ENCODE peak calls at places on chromosomes 13 and 19, in eight cellular contexts. J is HCT116; L is PC-3; P is left lung; O is WTC11; S is omental fat pad; E is CD4-positive, alpha-beta T cell; K is pancreas. D is an unnamed sample.

GRCh38 chr19:29119582-29119981 is 93.4 kb downstream of the UQCRFS1 start:
- ATAC-seq in J (no peak), L (no peak), P (no peak), O (peak; percentile 68), S (no peak), E (no peak), K (no peak), D (no peak)

GRCh38 chr13:28586585-28587540 is 72.1 kb upstream of the POMP start:
- ATAC-seq in J (no peak), L (no peak), P (no peak), O (peak; percentile 55), S (no peak), E (no peak), K (no peak), D (no peak)

GRCh38 chr13:62643007-62643483 is 1227.4 kb upstream of the PCDH20 start:
- ATAC-seq in J (peak; percentile 93), L (peak; percentile 95), P (no peak), O (no peak), S (no peak), E (no peak), K (no peak), D (no peak)

GRCh38 chr19:2394669-2395292 is 32.6 kb downstream of the TIMM13 start:
- ATAC-seq in J (no peak), L (no peak), P (no peak), O (no peak), S (no peak), E (peak; percentile 21), K (no peak), D (no peak)

GRCh38 chr13:40452741-40453665 is 213.4 kb downstream of the FOXO1 start:
- ATAC-seq in J (peak; percentile 53), L (peak; percentile 89), P (no peak), O (no peak), S (no peak), E (no peak), K (peak; percentile 69), D (no peak)

GRCh38 chr13:95185851-95186250 is 115.4 kb downstream of the ABCC4 start:
- ATAC-seq in J (no peak), L (no peak), P (no peak), O (no peak), S (no peak), E (peak; percentile 96), K (no peak), D (no peak)

GRCh38 chr19:19507354-19507753 is 8.0 kb downstream of the TSSK6 start:
- ATAC-seq in J (no peak), L (no peak), P (no peak), O (no peak), S (no peak), E (no peak), K (no peak), D (no peak)

GRCh38 chr13:30835442-30835841 is 70.6 kb upstream of the MEDAG start:
- ATAC-seq in J (no peak), L (no peak), P (no peak), O (no peak), S (no peak), E (no peak), K (no peak), D (no peak)

GRCh38 chr19:5115351-5115750 is 146.4 kb downstream of the KDM4B start:
- ATAC-seq in J (no peak), L (no peak), P (no peak), O (no peak), S (no peak), E (no peak), K (no peak), D (no peak)

GRCh38 chr19:18417250-18418033 is 1.8 kb upstream of the SSBP4 start:
- ATAC-seq in J (peak; percentile 49), L (peak; percentile 39), P (peak; percentile 58), O (peak; percentile 46), S (peak; percentile 12), E (no peak), K (peak; percentile 40), D (peak; percentile 30)

GRCh38 chr13:109788372-109789195 is 2.2 kb upstream of the IRS2 start:
- ATAC-seq in J (no peak), L (no peak), P (no peak), O (no peak), S (no peak), E (no peak), K (no peak), D (no peak)

GRCh38 chr19:18333680-18334079 is 6.7 kb upstream of the PGPEP1 start:
- ATAC-seq in J (no peak), L (no peak), P (no peak), O (no peak), S (no peak), E (no peak), K (no peak), D (no peak)

GRCh38 chr19:1394252-1395193 is 6.8 kb downstream of the GAMT start:
- ATAC-seq in J (peak; percentile 12), L (peak; percentile 45), P (no peak), O (peak; percentile 23), S (no peak), E (no peak), K (peak; percentile 85), D (peak; percentile 11)

GRCh38 chr19:1449467-1450442 is at the start of gene APC2:
- ATAC-seq in J (peak; percentile 28), L (no peak), P (no peak), O (peak; percentile 47), S (no peak), E (peak; percentile 34), K (no peak), D (no peak)

GRCh38 chr13:20828540-20829364 is 55.0 kb upstream of the EEF1AKMT1 start:
- ATAC-seq in J (peak; percentile 72), L (peak; percentile 45), P (peak; percentile 88), O (peak; percentile 51), S (peak; percentile 64), E (peak; percentile 95), K (peak; percentile 92), D (peak; percentile 50)

GRCh38 chr19:661427-662196 is 1.4 kb downstream of the RNF126 start:
- ATAC-seq in J (no peak), L (peak; percentile 40), P (peak; percentile 12), O (no peak), S (no peak), E (peak; percentile 29), K (peak; percentile 10), D (no peak)

GRCh38 chr13:75748874-75749273 is 112.7 kb downstream of the LMO7 start:
- ATAC-seq in J (no peak), L (peak; percentile 58), P (no peak), O (no peak), S (no peak), E (no peak), K (no peak), D (no peak)

GRCh38 chr13:24610956-24611355 is 69.3 kb upstream of the ATP12A start:
- ATAC-seq in J (no peak), L (no peak), P (no peak), O (no peak), S (no peak), E (no peak), K (no peak), D (no peak)

GRCh38 chr19:41811036-41811435 is 14.6 kb downstream of the CEACAM3 start:
- ATAC-seq in J (no peak), L (no peak), P (peak; percentile 57), O (no peak), S (peak; percentile 14), E (no peak), K (peak; percentile 76), D (no peak)

GRCh38 chr13:24713022-24713421 is 32.8 kb downstream of the ATP12A start:
- ATAC-seq in J (no peak), L (no peak), P (peak; percentile 59), O (no peak), S (no peak), E (no peak), K (peak; percentile 66), D (no peak)

GRCh38 chr13:109622006-109622405 is 164.4 kb downstream of the IRS2 start:
- ATAC-seq in J (no peak), L (no peak), P (no peak), O (no peak), S (no peak), E (no peak), K (no peak), D (no peak)

GRCh38 chr19:10921199-10921879 is 7.1 kb downstream of the YIPF2 start:
- ATAC-seq in J (no peak), L (peak; percentile 5), P (no peak), O (no peak), S (no peak), E (no peak), K (no peak), D (no peak)

GRCh38 chr13:19345916-19346422 is 164.3 kb upstream of the TUBA3C start:
- ATAC-seq in J (no peak), L (no peak), P (no peak), O (no peak), S (no peak), E (no peak), K (no peak), D (no peak)

GRCh38 chr19:48913114-48913513 is 13.0 kb downstream of the NUCB1 start:
- ATAC-seq in J (peak; percentile 67), L (no peak), P (no peak), O (peak; percentile 80), S (no peak), E (peak; percentile 91), K (peak; percentile 48), D (no peak)

GRCh38 chr13:73059460-73060250 is 850 bp downstream of the KLF5 start:
- ATAC-seq in J (peak; percentile 46), L (peak; percentile 2), P (peak; percentile 24), O (peak; percentile 62), S (peak; percentile 2), E (peak; percentile 24), K (peak; percentile 75), D (peak; percentile 35)
- TF ChIP-seq CTCF in J (no peak), L (no peak), P (no peak), O (no peak), S (no peak), E (no peak), K (peak; percentile 10), D (peak; percentile 49)

GRCh38 chr19:53907193-53907581 is 1.9 kb upstream of the CACNG7 start:
- ATAC-seq in J (peak; percentile 39), L (no peak), P (no peak), O (no peak), S (no peak), E (no peak), K (no peak), D (no peak)
- TF ChIP-seq CTCF in J (no peak), L (no peak), P (no peak), O (no peak), S (no peak), E (no peak), K (no peak), D (no peak)

DNA sequence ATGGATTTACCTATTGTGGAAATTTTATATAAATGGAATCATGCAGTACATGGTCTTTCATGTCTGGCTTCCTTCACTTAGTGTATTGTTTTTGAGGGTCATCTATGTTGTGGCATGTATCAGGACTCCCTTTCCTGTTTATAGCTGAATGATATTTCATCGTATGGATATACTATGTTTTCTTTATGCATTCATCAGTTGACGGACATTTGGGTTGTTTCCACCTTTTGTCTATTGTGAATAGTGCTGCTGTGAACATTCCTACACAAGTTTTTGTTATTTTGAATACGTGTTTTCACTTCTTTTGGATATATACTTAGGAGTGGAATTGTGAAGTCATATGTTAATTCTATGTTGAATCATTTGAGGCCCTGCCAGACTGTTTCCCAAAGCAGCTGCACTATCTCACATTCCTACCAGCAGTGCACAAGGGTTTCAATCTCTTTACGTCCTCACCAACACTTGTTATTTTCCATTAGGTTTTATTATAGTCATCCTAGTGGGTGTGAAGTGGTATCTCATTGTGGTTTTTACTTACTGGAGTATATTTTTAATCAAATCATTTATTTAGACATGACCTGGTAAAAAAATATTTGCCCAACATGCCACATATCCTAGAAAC is 262.7 kb downstream of the DLEU7 start:
- ATAC-seq in J (no peak), L (no peak), P (no peak), O (no peak), S (no peak), E (no peak), K (no peak), D (no peak)
- TF ChIP-seq CTCF in J (no peak), L (no peak), P (no peak), O (no peak), S (no peak), E (no peak), K (no peak), D (no peak)

GRCh38 chr13:46052314-46053161 is at the start of gene ZC3H13:
- ATAC-seq in J (peak; percentile 99), L (peak; percentile 99), P (peak; percentile 100), O (peak; percentile 99), S (peak; percentile 100), E (peak; percentile 96), K (peak; percentile 100), D (peak; percentile 100)
- TF ChIP-seq CTCF in J (no peak), L (peak; percentile 28), P (no peak), O (no peak), S (peak; percentile 17), E (peak; percentile 48), K (peak; percentile 25), D (peak; percentile 58)

D was measured in gastroesophageal sphincter.